ENCODE peak calls at places on chromosomes 5 and 9, in nine cellular contexts. V, W, K, Q, A, F, D, G and I are unnamed samples. For H3K36me3 and H3K4me1, the result is how much of the 10 kb centered on the place peaks cover.

GRCh38 chr5:21806943-21807342 is 1046.2 kb downstream of the CDH12 start:
- DNase-seq in K (no peak), Q (no peak), D (no peak), F (no peak), G (no peak), A (no peak), W (no peak), V (no peak), I (no peak)

GRCh38 chr5:57650360-57651069 is 167.9 kb upstream of the ACTBL2 start:
- DNase-seq in F (peak), W (peak), V (peak), G (no peak), K (peak), D (peak), A (peak), Q (peak), I (no peak)

GRCh38 chr5:178418031-178418430 is 172.2 kb downstream of the COL23A1 start:
- DNase-seq in V (no peak), Q (no peak), G (no peak), W (no peak), D (no peak), K (no peak), F (no peak), A (no peak), I (no peak)

GRCh38 chr9:128807827-128808226 is 10.5 kb upstream of the ENDOG start:
- DNase-seq in W (no peak), F (no peak), Q (no peak), G (no peak), D (no peak), V (no peak), A (no peak), K (no peak), I (no peak)

GRCh38 chr5:142783601-142784291 is 13.6 kb downstream of the ARHGAP26 start:
- DNase-seq in G (no peak), D (no peak), K (no peak), Q (no peak), W (no peak), F (no peak), V (no peak), A (no peak), I (no peak)

GRCh38 chr5:10678236-10678635 is 82.8 kb downstream of the DAP start:
- DNase-seq in Q (no peak), V (no peak), A (no peak), G (no peak), W (no peak), K (no peak), D (no peak), F (no peak), I (no peak)

GRCh38 chr5:179303801-179304200 is 41.5 kb downstream of the ADAMTS2 start:
- DNase-seq in F (no peak), W (no peak), G (peak), V (no peak), Q (no peak), K (no peak), A (no peak), D (no peak), I (no peak)

GRCh38 chr5:119275146-119275872 is 80.5 kb upstream of the TNFAIP8 start:
- DNase-seq in D (peak), W (no peak), G (no peak), V (no peak), A (no peak), K (no peak), F (no peak), Q (no peak), I (no peak)

GRCh38 chr5:63483338-63483737 is 478.9 kb downstream of the HTR1A start:
- DNase-seq in K (no peak), Q (no peak), F (no peak), D (no peak), W (no peak), A (no peak), V (no peak), G (no peak), I (no peak)

GRCh38 chr9:86097510-86098224 is 1.7 kb downstream of the GOLM1 start:
- DNase-seq in A (peak), D (no peak), W (no peak), V (peak), K (no peak), G (no peak), F (no peak), Q (no peak), I (no peak)

GRCh38 chr9:88994820-88995180 is 3.5 kb downstream of the S1PR3 start:
- DNase-seq in V (no peak), Q (no peak), A (no peak), G (no peak), F (peak), W (no peak), K (no peak), D (no peak), I (no peak)

GRCh38 chr9:36278243-36278642 is 20.0 kb upstream of the GNE start:
- DNase-seq in A (no peak), G (no peak), V (no peak), D (no peak), Q (no peak), W (no peak), F (no peak), K (no peak), I (no peak)

GRCh38 chr5:175800656-175801081 is 70.7 kb upstream of the CPLX2 start:
- DNase-seq in Q (no peak), V (no peak), A (no peak), K (no peak), F (no peak), D (no peak), W (no peak), G (no peak), I (no peak)

GRCh38 chr5:107384256-107384655 is 286.5 kb downstream of the EFNA5 start:
- DNase-seq in A (no peak), K (no peak), W (no peak), Q (no peak), F (no peak), D (no peak), G (no peak), V (no peak), I (no peak)

GRCh38 chr9:36870960-36871359 is 163.1 kb downstream of the PAX5 start:
- DNase-seq in W (no peak), D (no peak), V (peak), G (no peak), K (peak), F (no peak), A (no peak), Q (no peak), I (no peak)

GRCh38 chr9:95864852-95865580 is 10.5 kb upstream of the ERCC6L2 start:
- DNase-seq in W (no peak), A (no peak), K (no peak), F (no peak), V (no peak), Q (no peak), D (no peak), G (no peak), I (no peak)

GRCh38 chr9:69471433-69471832 is 146.4 kb downstream of the ENTREP1 start:
- DNase-seq in D (no peak), V (no peak), A (no peak), G (no peak), Q (no peak), W (peak), K (no peak), F (peak), I (no peak)

GRCh38 chr9:21972361-21972760 is 21.8 kb downstream of the CDKN2A start:
- DNase-seq in G (no peak), F (no peak), A (no peak), D (no peak), W (no peak), K (no peak), Q (no peak), V (no peak), I (no peak)

GRCh38 chr5:10689391-10690081 is 71.5 kb downstream of the DAP start:
- DNase-seq in W (peak), V (no peak), D (no peak), K (no peak), Q (peak), G (no peak), A (peak), F (peak), I (no peak)

GRCh38 chr9:75903785-75904360 is 13.4 kb downstream of the PCSK5 start:
- DNase-seq in K (no peak), Q (no peak), G (no peak), W (no peak), V (peak), D (peak), F (peak), A (no peak), I (no peak)

GRCh38 chr5:17343675-17344074 is 126.2 kb downstream of the BASP1 start:
- DNase-seq in G (no peak), V (no peak), W (no peak), A (no peak), K (no peak), D (peak), Q (no peak), F (peak), I (no peak)

GRCh38 chr9:4837768-4838546 is 45.2 kb downstream of the RCL1 start:
- DNase-seq in G (no peak), D (no peak), W (no peak), V (no peak), A (no peak), K (no peak), F (no peak), Q (no peak), I (no peak)
- H3K36me3 ChIP-seq in G (under half), D (under half), W (under half), V (under half), A (under half), K (under half), F (under half), Q (half or more), I (under half)

GRCh38 chr5:14397717-14398116 is 183.9 kb upstream of the OTULINL start:
- DNase-seq in Q (no peak), F (peak), D (no peak), G (no peak), V (no peak), K (no peak), A (no peak), W (no peak), I (peak)
- H3K4me1 ChIP-seq in Q (under half), F (under half), D (under half), G (under half), V (under half), K (under half), A (under half), W (under half), I (under half)

GRCh38 chr5:145937432-145938250 is 1.3 kb downstream of the SH3RF2 start:
- DNase-seq in V (peak), G (no peak), D (peak), A (peak), W (peak), F (no peak), Q (no peak), K (peak), I (no peak)
- TF ChIP-seq POLR2AphosphoS5 in V (peak), G (no peak), D (peak), A (no peak), W (no peak), F (no peak), Q (no peak), K (peak), I (no peak)

DNA sequence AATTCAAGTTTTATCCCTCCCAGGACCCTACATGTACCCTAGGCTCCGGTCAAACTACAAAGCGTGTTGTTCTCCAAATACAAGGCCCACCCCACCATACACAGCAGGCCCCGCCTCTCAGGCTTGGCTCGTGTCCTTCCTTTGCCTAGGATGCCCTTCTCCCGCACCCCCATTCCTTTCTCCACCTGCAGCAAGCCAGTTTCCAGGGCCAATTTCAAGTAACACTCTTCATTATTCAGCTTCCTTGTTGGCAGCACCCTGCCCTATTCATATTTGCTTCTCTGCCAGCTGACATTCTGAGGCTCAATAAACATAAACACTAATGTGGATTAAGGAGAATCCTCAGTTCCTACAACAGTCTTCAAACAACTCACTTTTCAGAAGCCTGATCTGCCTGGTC is 31.7 kb downstream of the EPB41L4B start:
- DNase-seq in K (no peak), G (no peak), F (no peak), A (peak), V (peak), Q (no peak), D (no peak), W (no peak), I (no peak)
- H3K36me3 ChIP-seq in K (under half), G (under half), F (under half), A (under half), V (under half), Q (under half), D (under half), W (under half), I (under half)

DNA sequence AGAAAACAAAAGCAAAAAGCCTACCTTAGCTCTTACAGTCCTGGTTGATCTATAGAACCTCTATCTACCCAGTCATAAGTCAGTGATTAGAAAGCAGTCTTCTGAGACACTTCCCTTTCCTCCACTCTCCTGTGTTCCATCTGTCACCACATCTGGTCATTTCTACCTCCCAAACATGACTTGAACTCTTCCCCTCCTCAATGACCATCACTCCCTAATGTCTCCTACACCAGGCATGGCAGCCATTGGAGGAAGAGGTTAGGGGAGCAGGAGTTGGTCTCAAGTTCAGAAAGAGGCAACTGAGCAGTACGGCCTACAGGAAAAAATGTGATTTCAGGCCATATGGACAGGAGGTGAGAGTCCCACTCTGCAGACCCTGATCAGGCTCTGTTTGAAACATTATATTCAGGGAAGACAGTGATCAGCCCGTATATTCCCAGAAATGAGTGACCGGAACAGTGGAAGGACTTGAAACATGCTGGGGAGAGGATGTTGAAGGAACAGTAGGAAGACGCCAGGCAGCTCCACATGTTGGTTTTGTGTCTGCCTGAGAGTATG is 12.0 kb downstream of the ABLIM3 start:
- DNase-seq in K (no peak), D (no peak), Q (no peak), G (no peak), F (no peak), V (no peak), W (no peak), A (no peak), I (no peak)
- H3K4me1 ChIP-seq in K (under half), D (under half), Q (under half), G (under half), F (under half), V (under half), W (under half), A (under half), I (under half)

GRCh38 chr5:141617682-141618029 is 1.1 kb downstream of the DIAPH1 start:
- DNase-seq in D (no peak), K (no peak), A (no peak), F (no peak), Q (no peak), V (no peak), G (no peak), W (no peak), I (no peak)

GRCh38 chr5:141615991-141616715 is 2.6 kb downstream of the DIAPH1 start:
- DNase-seq in D (no peak), F (no peak), W (no peak), G (no peak), Q (no peak), A (no peak), K (no peak), V (no peak), I (no peak)

GRCh38 chr5:141617128-141617527 is 1.7 kb downstream of the DIAPH1 start:
- DNase-seq in Q (peak), D (no peak), F (no peak), K (no peak), G (no peak), A (no peak), W (no peak), V (no peak), I (no peak)

GRCh38 chr5:141618804-141619554 is at the start of gene DIAPH1:
- DNase-seq in W (peak), G (peak), K (peak), V (peak), F (peak), D (peak), Q (peak), A (peak), I (peak)

DNA sequence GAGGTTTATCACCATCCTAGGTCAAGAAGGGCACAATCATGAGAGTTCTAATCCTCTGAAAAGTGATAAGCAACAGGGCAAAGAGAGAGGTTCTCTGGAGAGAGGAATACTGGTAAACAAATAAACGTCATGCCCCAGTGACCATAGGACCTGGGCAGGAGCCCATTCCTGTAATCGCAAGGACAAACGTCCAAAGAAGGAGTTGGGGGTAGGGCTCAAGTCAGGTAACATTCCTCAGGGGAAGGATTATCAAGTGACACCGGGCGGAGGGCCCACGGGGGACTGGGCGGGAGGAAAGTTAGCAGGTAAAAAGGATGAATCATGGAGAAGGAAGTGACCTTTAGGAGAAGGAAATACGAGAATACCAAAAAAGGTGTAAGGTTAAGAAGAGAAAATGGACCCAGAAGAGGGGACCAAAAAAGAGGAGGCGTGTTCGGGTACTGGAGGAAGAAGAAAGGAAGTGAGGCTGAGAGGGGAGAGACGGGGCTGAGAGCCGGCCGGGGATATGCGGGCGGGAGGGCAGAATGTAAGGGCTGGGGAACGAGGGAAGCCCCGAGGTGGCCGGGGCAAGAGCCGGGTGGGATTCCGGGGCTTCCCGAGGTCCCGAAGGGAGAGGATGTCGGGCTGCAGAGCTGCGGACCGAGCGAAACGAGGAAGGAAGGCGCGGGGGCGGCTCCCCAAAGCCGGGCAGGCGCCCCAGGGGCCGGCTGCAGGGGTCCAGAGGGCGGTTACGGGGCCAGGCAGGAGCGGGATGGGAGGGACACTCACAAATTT is 583 bp downstream of the DIAPH1 start:
- DNase-seq in W (peak), K (peak), A (peak), D (peak), Q (no peak), F (peak), G (no peak), V (peak), I (peak)
- TF ChIP-seq POLR2AphosphoS5 in W (peak), K (peak), A (no peak), D (peak), Q (peak), F (no peak), G (no peak), V (peak), I (peak)

GRCh38 chr9:110954822-110955291 is 83.4 kb downstream of the LPAR1 start:
- DNase-seq in Q (no peak), K (no peak), F (no peak), V (no peak), D (no peak), A (no peak), W (no peak), G (no peak), I (no peak)

GRCh38 chr9:110960288-110960687 is 78.0 kb downstream of the LPAR1 start:
- DNase-seq in K (no peak), V (no peak), A (no peak), F (no peak), W (no peak), G (no peak), Q (no peak), D (no peak), I (no peak)

DNA sequence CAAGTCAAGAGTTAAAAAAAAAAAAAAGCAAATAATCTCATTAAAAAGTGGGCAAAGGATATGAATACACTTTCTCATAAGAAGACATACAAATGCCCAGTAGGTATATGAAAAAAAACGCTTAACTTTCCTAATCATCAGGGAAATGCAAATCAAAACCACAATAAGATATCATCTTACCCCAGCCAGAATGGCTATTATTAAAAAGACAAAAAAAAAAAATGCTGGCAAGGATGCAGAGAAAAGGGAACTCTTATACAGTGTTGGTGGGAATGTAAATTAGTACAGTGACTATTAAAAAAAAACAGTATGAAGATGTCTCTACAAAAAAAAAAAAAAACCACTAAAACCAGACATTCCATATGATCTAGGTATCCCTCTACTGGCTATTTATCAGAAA is 79.4 kb downstream of the LPAR1 start:
- DNase-seq in A (no peak), V (no peak), F (no peak), Q (no peak), D (no peak), K (no peak), W (no peak), G (no peak), I (no peak)
- H3K36me3 ChIP-seq in A (under half), V (under half), F (under half), Q (under half), D (under half), K (under half), W (under half), G (under half), I (under half)

GRCh38 chr5:114678778-114679177 is 316.9 kb downstream of the KCNN2 start:
- DNase-seq in D (no peak), Q (no peak), A (peak), G (no peak), F (no peak), W (no peak), V (no peak), K (no peak), I (no peak)
- H3K4me1 ChIP-seq in D (under half), Q (under half), A (under half), G (under half), F (under half), W (under half), V (under half), K (under half), I (under half)

DNA sequence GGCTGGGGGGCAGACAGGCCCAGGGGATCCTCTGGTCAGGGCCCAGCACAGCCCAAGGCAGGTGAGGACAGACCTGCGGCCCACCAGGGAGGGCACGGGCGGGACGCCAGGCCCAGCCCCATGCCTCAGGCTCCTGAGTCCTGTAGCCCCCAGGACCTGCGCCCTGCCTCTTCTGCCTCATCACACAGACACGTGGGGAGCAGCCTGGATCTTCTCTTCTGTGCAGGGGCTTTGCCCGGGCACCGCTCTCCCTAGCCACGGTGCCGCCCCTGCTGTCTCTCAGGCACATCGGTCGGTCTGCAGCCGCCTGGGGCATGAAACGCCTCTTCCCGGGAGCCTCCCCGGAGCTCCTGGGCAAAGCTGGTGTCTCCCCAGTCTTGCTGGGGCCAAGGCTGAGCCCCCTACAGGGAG is 40.2 kb upstream of the EGFL7 start:
- DNase-seq in G (no peak), V (no peak), K (no peak), A (no peak), W (peak), D (no peak), Q (no peak), F (no peak), I (no peak)
- TF ChIP-seq POLR2AphosphoS5 in G (no peak), V (no peak), K (no peak), A (no peak), W (no peak), D (no peak), Q (no peak), F (no peak), I (no peak)

GRCh38 chr5:1472964-1473628 is 27.9 kb upstream of the SLC6A3 start:
- DNase-seq in K (no peak), G (no peak), F (no peak), A (no peak), D (no peak), V (no peak), Q (no peak), W (no peak), I (peak)
- H3K36me3 ChIP-seq in K (under half), G (under half), F (under half), A (under half), D (under half), V (under half), Q (under half), W (half or more), I (under half)